ENCODE peak calls at places on chromosomes 7 and 10, in five cellular contexts. T is activated CD4-positive, alpha-beta T cell treated with anti-CD3 and anti-CD28 coated beads, Interleukin-2, amount 50 U/mL, for 1 hour; B is HepG2; P is erythroblast; S is RCC 7860. O is an unnamed sample.
A peak's percentile ranks its signal among the peaks of the same experiment; 100 is the strongest.

GRCh38 chr7:116392806-116393205 is 106.7 kb upstream of the CAV2 start:
- DNase-seq in P (no peak), S (no peak), T (no peak), B (no peak), O (no peak)

GRCh38 chr7:116541951-116542350 is 17.1 kb downstream of the CAV1 start:
- DNase-seq in B (no peak), P (no peak), T (no peak), S (no peak), O (no peak)

GRCh38 chr10:14560274-14560673 is 214.4 kb downstream of the FAM107B start:
- DNase-seq in B (no peak), S (peak; percentile 80), T (peak; percentile 55), P (peak; percentile 36), O (peak; percentile 80)

GRCh38 chr10:5948999-5949759 is 28.2 kb downstream of the IL15RA start:
- DNase-seq in T (peak; percentile 8), P (peak; percentile 78), B (peak; percentile 46), S (no peak), O (peak; percentile 77)

GRCh38 chr7:106423111-106423510 is 138.3 kb upstream of the NAMPT start:
- DNase-seq in S (no peak), T (no peak), P (no peak), B (no peak), O (no peak)

GRCh38 chr10:116437076-116437692 is 9.5 kb downstream of the PNLIPRP3 start:
- DNase-seq in P (no peak), T (no peak), S (no peak), B (no peak), O (no peak)

GRCh38 chr7:117219485-117219884 is 103.4 kb downstream of the WNT2 start:
- DNase-seq in T (no peak), S (no peak), B (no peak), P (no peak), O (peak; percentile 9)

GRCh38 chr10:30830672-30831230 is 200.9 kb downstream of the ZNF438 start:
- DNase-seq in S (no peak), T (no peak), P (no peak), B (no peak), O (no peak)

GRCh38 chr7:116741625-116742316 is 69.8 kb downstream of the MET start:
- DNase-seq in S (no peak), B (peak; percentile 77), T (no peak), P (no peak), O (no peak)

GRCh38 chr7:69109131-69109740 is 489.0 kb upstream of the AUTS2 start:
- DNase-seq in B (no peak), S (no peak), T (no peak), P (no peak), O (no peak)

GRCh38 chr7:80386686-80387085 is 125.2 kb downstream of the GNAT3 start:
- DNase-seq in T (no peak), B (no peak), S (no peak), P (no peak), O (no peak)

GRCh38 chr7:66213637-66214036 is 8.5 kb downstream of the TPST1 start:
- DNase-seq in T (no peak), S (no peak), P (no peak), B (no peak), O (no peak)

GRCh38 chr7:128863433-128863989 is 855 bp downstream of the ATP6V1F start:
- DNase-seq in B (peak; percentile 65), S (peak; percentile 58), P (peak; percentile 76), T (peak; percentile 37), O (peak; percentile 92)

GRCh38 chr7:101941481-101942383 is 124.3 kb downstream of the CUX1 start:
- DNase-seq in T (no peak), P (peak; percentile 50), S (peak; percentile 77), B (no peak), O (no peak)

GRCh38 chr10:50312464-50313437 is 61.4 kb upstream of the ASAH2 start:
- DNase-seq in S (no peak), P (no peak), T (no peak), B (no peak), O (no peak)

GRCh38 chr7:147513451-147513850 is 1077.1 kb upstream of the C7orf33 start:
- DNase-seq in B (no peak), P (no peak), S (peak; percentile 11), T (no peak), O (no peak)

GRCh38 chr7:18753972-18754610 is 258.5 kb downstream of the HDAC9 start:
- DNase-seq in T (no peak), P (no peak), B (no peak), S (no peak), O (no peak)

GRCh38 chr7:2112261-2113203 is 120.2 kb downstream of the MAD1L1 start:
- DNase-seq in B (no peak), T (no peak), P (no peak), S (no peak), O (no peak)

GRCh38 chr10:22615101-22615500 is 99.3 kb downstream of the PIP4K2A start:
- DNase-seq in S (no peak), P (no peak), T (no peak), B (no peak), O (no peak)

GRCh38 chr7:71683382-71683781 is 551.4 kb downstream of the GALNT17 start:
- DNase-seq in P (no peak), B (no peak), S (no peak), T (no peak), O (no peak)

GRCh38 chr7:128830231-128831177 is at the start of gene FLNC:
- DNase-seq in T (peak; percentile 25), P (peak; percentile 31), S (peak; percentile 62), B (no peak), O (no peak)

GRCh38 chr7:76003351-76003750 is 9.0 kb upstream of the TMEM120A start:
- DNase-seq in P (no peak), B (no peak), T (no peak), S (no peak), O (no peak)

GRCh38 chr7:2972531-2973161 is 71.0 kb downstream of the CARD11 start:
- DNase-seq in T (no peak), P (no peak), S (no peak), B (no peak), O (no peak)

GRCh38 chr10:115957010-115957395 is 316.0 kb downstream of the GFRA1 start:
- DNase-seq in B (no peak), T (no peak), P (no peak), S (peak; percentile 63), O (no peak)

GRCh38 chr7:6430271-6430940 is 17.3 kb downstream of the DAGLB start:
- DNase-seq in B (no peak), S (no peak), P (peak; percentile 44), T (no peak), O (peak; percentile 39)

GRCh38 chr10:71829171-71829570 is 21.9 kb downstream of the PSAP start:
- DNase-seq in B (no peak), S (no peak), P (peak; percentile 50), T (no peak), O (no peak)

GRCh38 chr7:2003931-2004812 is 228.6 kb downstream of the MAD1L1 start:
- DNase-seq in T (no peak), P (no peak), B (no peak), S (no peak), O (no peak)